ENCODE peak calls at places on chromosomes 1 and 21, in four cellular contexts. X is neuronal stem cell, H is colonic mucosa, A is HCT116. E is an unnamed sample. For H3K4me1, the result is how much of the 10 kb centered on the place peaks cover.

GRCh38 chr1:40049745-40050144 is 9.2 kb downstream of the CAP1 start:
- DNase-seq in X (no peak), H (no peak), A (no peak), E (no peak)

GRCh38 chr1:153422450-153423068 is 6.2 kb downstream of the S100A7A start:
- DNase-seq in X (peak), H (peak), A (peak), E (no peak)

GRCh38 chr1:12143631-12144155 is 23.1 kb upstream of the TNFRSF1B start:
- DNase-seq in X (no peak), H (peak), A (no peak), E (peak)

GRCh38 chr1:242828828-242829227 is 304.3 kb upstream of the PLD5 start:
- DNase-seq in X (peak), H (no peak), A (no peak), E (no peak)

GRCh38 chr1:5901150-5901549 is 91.1 kb downstream of the NPHP4 start:
- DNase-seq in X (no peak), H (no peak), A (no peak), E (no peak)

GRCh38 chr1:39970274-39970673 is 15.3 kb downstream of the MFSD2A start:
- DNase-seq in X (no peak), H (no peak), A (no peak), E (no peak)

GRCh38 chr1:38026592-38027200 is 14.2 kb downstream of the UTP11 start:
- DNase-seq in X (no peak), H (no peak), A (no peak), E (no peak)

GRCh38 chr1:111190931-111191451 is 9.5 kb downstream of the DENND2D start:
- DNase-seq in X (no peak), H (no peak), A (no peak), E (no peak)

GRCh38 chr1:160522136-160522535 is 919 bp downstream of the SLAMF6 start:
- DNase-seq in X (no peak), H (no peak), A (no peak), E (no peak)

GRCh38 chr1:160521554-160521953 is 1.5 kb downstream of the SLAMF6 start:
- DNase-seq in X (no peak), H (no peak), A (no peak), E (no peak)

GRCh38 chr1:160520999-160521398 is 2.1 kb downstream of the SLAMF6 start:
- DNase-seq in X (no peak), H (no peak), A (no peak), E (no peak)

GRCh38 chr1:160520582-160520981 is 2.5 kb downstream of the SLAMF6 start:
- DNase-seq in X (no peak), H (no peak), A (no peak), E (no peak)

DNA sequence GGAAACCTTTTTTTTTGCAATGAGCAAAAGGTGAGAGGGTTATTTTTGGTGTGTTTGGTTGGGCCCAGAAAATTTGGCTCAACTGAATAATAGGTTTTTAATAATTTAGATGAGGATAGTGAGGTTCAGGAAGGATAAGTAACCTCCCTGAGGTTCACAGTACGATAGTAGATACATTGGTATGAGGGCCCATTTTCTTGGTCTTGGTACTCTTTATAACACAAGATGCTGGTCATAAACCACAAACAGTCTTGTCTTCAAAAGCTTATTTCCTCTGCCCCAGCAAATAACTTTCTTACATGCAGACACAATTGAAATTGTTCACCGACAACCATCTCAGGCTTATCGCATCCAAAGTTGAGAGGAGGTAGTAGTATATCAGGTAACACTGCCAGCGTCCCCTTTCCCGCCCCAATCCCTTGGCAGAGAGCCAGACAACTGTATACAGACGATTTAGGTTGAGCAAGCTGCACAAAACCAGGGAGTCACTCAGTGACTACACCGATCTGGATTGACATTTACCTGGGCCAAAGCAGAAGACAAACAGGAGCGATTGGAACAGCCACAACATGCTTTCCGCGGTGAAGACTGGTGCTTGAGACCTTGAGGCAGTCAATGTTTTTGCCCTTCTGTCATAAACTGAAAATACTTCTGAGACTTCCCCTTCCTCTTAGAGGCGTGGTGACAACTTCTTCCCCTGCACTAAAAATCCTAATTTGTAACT is at the start of gene SLAMF6:
- DNase-seq in X (no peak), H (peak), A (no peak), E (no peak)
- H3K4me3 ChIP-seq in X (no peak), H (peak), A (no peak), E (peak)

GRCh38 chr21:17794631-17795030 is 24.5 kb downstream of the C21orf91 start:
- DNase-seq in X (no peak), H (no peak), A (no peak), E (no peak)
- H3K4me1 ChIP-seq in X (under half), H (under half), A (under half), E (under half)

GRCh38 chr1:25245809-25246599 is 1.2 kb downstream of the RSRP1 start:
- DNase-seq in X (no peak), H (peak), A (no peak), E (no peak)
- H3K9ac ChIP-seq in X (peak), H (peak), A (peak), E (peak)

GRCh38 chr1:143665606-143666005 is 306.2 kb downstream of the FAM72C start:
- DNase-seq in X (no peak), H (no peak), A (no peak), E (no peak)

GRCh38 chr1:143666851-143667250 is 304.9 kb downstream of the FAM72C start:
- DNase-seq in X (no peak), H (no peak), A (no peak), E (no peak)

GRCh38 chr1:143660354-143660941 is 311.3 kb downstream of the FAM72C start:
- DNase-seq in X (no peak), H (no peak), A (no peak), E (peak)

DNA sequence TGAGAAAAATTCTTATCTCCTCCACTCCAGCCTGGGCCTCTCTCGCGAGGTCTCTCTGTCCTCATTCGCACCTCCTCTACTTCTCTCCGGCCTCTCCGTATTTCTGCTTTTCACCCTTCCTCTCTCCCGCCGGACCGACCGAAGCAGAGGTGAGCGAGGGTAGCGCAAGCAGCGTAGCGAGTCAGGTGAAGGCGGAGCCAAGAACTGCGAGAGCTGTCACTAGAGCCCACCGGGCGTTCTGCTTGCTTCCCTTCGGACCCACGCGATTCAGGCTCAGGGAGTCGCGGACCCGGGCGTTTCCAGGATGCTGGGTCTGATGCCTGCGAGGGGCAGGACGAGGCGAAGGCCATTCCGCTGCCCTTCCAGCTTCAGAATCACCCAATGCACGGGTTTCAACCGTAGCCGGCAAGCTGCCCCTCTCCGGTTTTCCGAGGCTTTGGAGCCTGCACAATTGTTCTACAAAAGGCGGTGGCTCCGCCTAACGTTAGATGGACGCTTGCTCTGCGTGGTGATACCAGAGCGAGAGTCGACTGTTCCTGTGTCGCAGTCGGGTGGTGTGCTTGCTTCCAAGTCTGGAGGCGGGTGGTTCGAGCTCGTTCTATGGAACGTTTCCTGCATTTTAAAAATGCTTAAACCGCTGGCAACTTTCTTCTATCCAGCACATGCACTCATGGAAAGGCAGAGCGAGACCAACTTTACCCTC is 310.2 kb downstream of the FAM72C start:
- DNase-seq in X (no peak), H (no peak), A (no peak), E (peak)
- H3K4me3 ChIP-seq in X (no peak), H (no peak), A (no peak), E (no peak)

DNA sequence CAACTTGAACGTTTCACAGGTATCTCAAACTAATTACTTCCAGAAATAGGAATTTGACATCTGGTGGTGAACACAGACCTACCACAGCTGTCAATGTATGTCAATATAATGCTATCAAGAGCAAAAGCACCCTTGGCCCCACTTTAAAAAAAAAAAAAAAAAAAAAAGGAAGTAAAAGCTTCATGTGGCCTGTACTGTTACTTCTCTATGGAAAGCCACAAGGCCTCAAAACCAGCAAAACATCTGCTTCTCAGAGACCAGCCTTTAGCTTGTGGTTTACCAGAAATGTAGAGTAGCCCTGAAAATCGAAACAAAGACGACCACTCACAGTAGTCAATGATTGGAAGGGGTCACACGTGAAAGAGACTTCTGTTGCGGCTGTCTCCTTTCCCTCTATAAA is 109.6 kb downstream of the SLC45A1 start:
- DNase-seq in X (no peak), H (no peak), A (no peak), E (no peak)
- H3K4me1 ChIP-seq in X (under half), H (under half), A (under half), E (under half)

E was measured in kidney.